ENCODE peak calls at places on chromosome 1, in nine cellular contexts. One of them, this sample, is unnamed.
A peak's percentile ranks its signal among the peaks of the same experiment; 100 is the strongest.

GRCh38 chr1:35637401-35637809 is 3.9 kb downstream of the PSMB2 start:
- DNase-seq in astrocyte of the spinal cord: peak; percentile 69
- DNase-seq in iris pigment epithelial cell: peak; percentile 83
- DNase-seq in HTR-8/SVneo: no peak
- DNase-seq in HFF-Myc: no peak
- DNase-seq in right lobe of liver: no peak
- DNase-seq in SK-MEL-5: no peak
- DNase-seq in NCI-H510A treated with DMSO at 0.1 percent for 48 hours: peak; percentile 79
- DNase-seq in left ventricle myocardium inferior: no peak
- DNase-seq in this sample: no peak

GRCh38 chr1:243916160-243916559 is 66.1 kb upstream of the AKT3 start:
- DNase-seq in HFF-Myc: no peak
- DNase-seq in astrocyte of the spinal cord: no peak
- DNase-seq in NCI-H510A treated with DMSO at 0.1 percent for 48 hours: no peak
- DNase-seq in left ventricle myocardium inferior: no peak
- DNase-seq in SK-MEL-5: no peak
- DNase-seq in right lobe of liver: no peak
- DNase-seq in HTR-8/SVneo: peak; percentile 51
- DNase-seq in iris pigment epithelial cell: peak; percentile 61
- DNase-seq in this sample: no peak

GRCh38 chr1:248359415-248359814 is 2.0 kb upstream of the OR2T4 start:
- DNase-seq in SK-MEL-5: no peak
- DNase-seq in astrocyte of the spinal cord: no peak
- DNase-seq in HTR-8/SVneo: no peak
- DNase-seq in HFF-Myc: no peak
- DNase-seq in NCI-H510A treated with DMSO at 0.1 percent for 48 hours: no peak
- DNase-seq in iris pigment epithelial cell: no peak
- DNase-seq in left ventricle myocardium inferior: no peak
- DNase-seq in right lobe of liver: no peak
- DNase-seq in this sample: no peak

GRCh38 chr1:12447301-12447700 is 170.7 kb downstream of the DHRS3 start:
- DNase-seq in iris pigment epithelial cell: peak; percentile 92
- DNase-seq in left ventricle myocardium inferior: no peak
- DNase-seq in right lobe of liver: no peak
- DNase-seq in HFF-Myc: no peak
- DNase-seq in HTR-8/SVneo: no peak
- DNase-seq in SK-MEL-5: no peak
- DNase-seq in NCI-H510A treated with DMSO at 0.1 percent for 48 hours: no peak
- DNase-seq in astrocyte of the spinal cord: peak; percentile 81
- DNase-seq in this sample: no peak

GRCh38 chr1:93749894-93750301 is 68.3 kb upstream of the BCAR3 start:
- DNase-seq in right lobe of liver: no peak
- DNase-seq in HFF-Myc: no peak
- DNase-seq in left ventricle myocardium inferior: no peak
- DNase-seq in SK-MEL-5: peak; percentile 51
- DNase-seq in NCI-H510A treated with DMSO at 0.1 percent for 48 hours: peak; percentile 23
- DNase-seq in iris pigment epithelial cell: peak; percentile 37
- DNase-seq in HTR-8/SVneo: no peak
- DNase-seq in astrocyte of the spinal cord: no peak
- DNase-seq in this sample: no peak

GRCh38 chr1:61221642-61222041 is 139.3 kb downstream of the NFIA start:
- DNase-seq in iris pigment epithelial cell: peak; percentile 36
- DNase-seq in left ventricle myocardium inferior: no peak
- DNase-seq in HTR-8/SVneo: no peak
- DNase-seq in SK-MEL-5: peak; percentile 93
- DNase-seq in right lobe of liver: no peak
- DNase-seq in NCI-H510A treated with DMSO at 0.1 percent for 48 hours: no peak
- DNase-seq in astrocyte of the spinal cord: no peak
- DNase-seq in HFF-Myc: no peak
- DNase-seq in this sample: no peak

GRCh38 chr1:84433253-84434080 is 35.2 kb downstream of the DNASE2B start:
- DNase-seq in HTR-8/SVneo: peak; percentile 53
- DNase-seq in SK-MEL-5: peak; percentile 81
- DNase-seq in astrocyte of the spinal cord: peak; percentile 84
- DNase-seq in HFF-Myc: peak; percentile 79
- DNase-seq in NCI-H510A treated with DMSO at 0.1 percent for 48 hours: peak; percentile 99
- DNase-seq in right lobe of liver: no peak
- DNase-seq in left ventricle myocardium inferior: no peak
- DNase-seq in iris pigment epithelial cell: peak; percentile 76
- DNase-seq in this sample: peak; percentile 76

GRCh38 chr1:193538004-193538355 is 351.6 kb upstream of the B3GALT2 start:
- DNase-seq in right lobe of liver: no peak
- DNase-seq in HFF-Myc: no peak
- DNase-seq in NCI-H510A treated with DMSO at 0.1 percent for 48 hours: no peak
- DNase-seq in SK-MEL-5: no peak
- DNase-seq in HTR-8/SVneo: no peak
- DNase-seq in astrocyte of the spinal cord: no peak
- DNase-seq in iris pigment epithelial cell: no peak
- DNase-seq in left ventricle myocardium inferior: no peak
- DNase-seq in this sample: no peak

GRCh38 chr1:69191280-69191679 is 376.4 kb upstream of the LRRC7 start:
- DNase-seq in left ventricle myocardium inferior: no peak
- DNase-seq in SK-MEL-5: no peak
- DNase-seq in HTR-8/SVneo: no peak
- DNase-seq in right lobe of liver: no peak
- DNase-seq in astrocyte of the spinal cord: no peak
- DNase-seq in NCI-H510A treated with DMSO at 0.1 percent for 48 hours: peak; percentile 97
- DNase-seq in HFF-Myc: no peak
- DNase-seq in iris pigment epithelial cell: no peak
- DNase-seq in this sample: no peak

GRCh38 chr1:218679988-218680743 is 335.0 kb downstream of the TGFB2 start:
- DNase-seq in HTR-8/SVneo: no peak
- DNase-seq in right lobe of liver: no peak
- DNase-seq in astrocyte of the spinal cord: peak; percentile 42
- DNase-seq in NCI-H510A treated with DMSO at 0.1 percent for 48 hours: no peak
- DNase-seq in SK-MEL-5: no peak
- DNase-seq in HFF-Myc: no peak
- DNase-seq in iris pigment epithelial cell: peak; percentile 44
- DNase-seq in left ventricle myocardium inferior: no peak
- DNase-seq in this sample: no peak

GRCh38 chr1:38586993-38587646 is 272.5 kb downstream of the RRAGC start:
- DNase-seq in NCI-H510A treated with DMSO at 0.1 percent for 48 hours: peak; percentile 50
- DNase-seq in right lobe of liver: peak; percentile 73
- DNase-seq in astrocyte of the spinal cord: no peak
- DNase-seq in SK-MEL-5: peak; percentile 56
- DNase-seq in HTR-8/SVneo: peak; percentile 40
- DNase-seq in HFF-Myc: no peak
- DNase-seq in left ventricle myocardium inferior: peak; percentile 23
- DNase-seq in iris pigment epithelial cell: peak; percentile 19
- DNase-seq in this sample: peak; percentile 30

GRCh38 chr1:202133521-202133920 is 10.8 kb downstream of the GPR37L1 start:
- DNase-seq in NCI-H510A treated with DMSO at 0.1 percent for 48 hours: no peak
- DNase-seq in astrocyte of the spinal cord: no peak
- DNase-seq in HFF-Myc: no peak
- DNase-seq in SK-MEL-5: no peak
- DNase-seq in HTR-8/SVneo: no peak
- DNase-seq in iris pigment epithelial cell: no peak
- DNase-seq in right lobe of liver: no peak
- DNase-seq in left ventricle myocardium inferior: no peak
- DNase-seq in this sample: no peak

GRCh38 chr1:18109058-18109755 is 1.6 kb downstream of the IGSF21 start:
- DNase-seq in astrocyte of the spinal cord: no peak
- DNase-seq in right lobe of liver: no peak
- DNase-seq in HFF-Myc: no peak
- DNase-seq in SK-MEL-5: no peak
- DNase-seq in left ventricle myocardium inferior: no peak
- DNase-seq in iris pigment epithelial cell: no peak
- DNase-seq in HTR-8/SVneo: no peak
- DNase-seq in NCI-H510A treated with DMSO at 0.1 percent for 48 hours: peak; percentile 46
- DNase-seq in this sample: no peak

GRCh38 chr1:245153645-245154428 is 948 bp upstream of the KIF26B start:
- DNase-seq in right lobe of liver: peak; percentile 60
- DNase-seq in HTR-8/SVneo: no peak
- DNase-seq in HFF-Myc: no peak
- DNase-seq in SK-MEL-5: no peak
- DNase-seq in left ventricle myocardium inferior: no peak
- DNase-seq in iris pigment epithelial cell: peak; percentile 34
- DNase-seq in astrocyte of the spinal cord: peak; percentile 23
- DNase-seq in NCI-H510A treated with DMSO at 0.1 percent for 48 hours: no peak
- DNase-seq in this sample: peak; percentile 46

GRCh38 chr1:9872430-9873165 is 37.5 kb downstream of the CTNNBIP1 start:
- DNase-seq in SK-MEL-5: no peak
- DNase-seq in right lobe of liver: no peak
- DNase-seq in HTR-8/SVneo: no peak
- DNase-seq in HFF-Myc: no peak
- DNase-seq in NCI-H510A treated with DMSO at 0.1 percent for 48 hours: no peak
- DNase-seq in iris pigment epithelial cell: peak; percentile 49
- DNase-seq in astrocyte of the spinal cord: peak; percentile 45
- DNase-seq in left ventricle myocardium inferior: no peak
- DNase-seq in this sample: no peak

GRCh38 chr1:21869620-21870121 is 57.6 kb downstream of the LDLRAD2 start:
- DNase-seq in right lobe of liver: no peak
- DNase-seq in HFF-Myc: peak; percentile 57
- DNase-seq in iris pigment epithelial cell: peak; percentile 73
- DNase-seq in astrocyte of the spinal cord: peak; percentile 78
- DNase-seq in NCI-H510A treated with DMSO at 0.1 percent for 48 hours: peak; percentile 39
- DNase-seq in SK-MEL-5: peak; percentile 32
- DNase-seq in HTR-8/SVneo: peak; percentile 89
- DNase-seq in left ventricle myocardium inferior: peak; percentile 79
- DNase-seq in this sample: peak; percentile 83

GRCh38 chr1:247131236-247131635 is 27.1 kb upstream of the ZNF669 start:
- DNase-seq in right lobe of liver: no peak
- DNase-seq in astrocyte of the spinal cord: no peak
- DNase-seq in HTR-8/SVneo: no peak
- DNase-seq in NCI-H510A treated with DMSO at 0.1 percent for 48 hours: no peak
- DNase-seq in left ventricle myocardium inferior: no peak
- DNase-seq in HFF-Myc: no peak
- DNase-seq in iris pigment epithelial cell: no peak
- DNase-seq in SK-MEL-5: no peak
- DNase-seq in this sample: no peak

GRCh38 chr1:52633291-52633754 is 355 bp downstream of the SHISAL2A start:
- DNase-seq in left ventricle myocardium inferior: no peak
- DNase-seq in right lobe of liver: no peak
- DNase-seq in HTR-8/SVneo: no peak
- DNase-seq in iris pigment epithelial cell: no peak
- DNase-seq in HFF-Myc: no peak
- DNase-seq in NCI-H510A treated with DMSO at 0.1 percent for 48 hours: no peak
- DNase-seq in SK-MEL-5: no peak
- DNase-seq in astrocyte of the spinal cord: no peak
- DNase-seq in this sample: no peak

GRCh38 chr1:107950434-107950833 is 14.5 kb downstream of the VAV3 start:
- DNase-seq in SK-MEL-5: no peak
- DNase-seq in right lobe of liver: no peak
- DNase-seq in NCI-H510A treated with DMSO at 0.1 percent for 48 hours: peak; percentile 28
- DNase-seq in astrocyte of the spinal cord: no peak
- DNase-seq in iris pigment epithelial cell: no peak
- DNase-seq in left ventricle myocardium inferior: no peak
- DNase-seq in HTR-8/SVneo: no peak
- DNase-seq in HFF-Myc: no peak
- DNase-seq in this sample: no peak

GRCh38 chr1:3483801-3484444 is 29.5 kb downstream of the ARHGEF16 start:
- DNase-seq in NCI-H510A treated with DMSO at 0.1 percent for 48 hours: peak; percentile 1
- DNase-seq in SK-MEL-5: peak; percentile 45
- DNase-seq in right lobe of liver: peak; percentile 72
- DNase-seq in HTR-8/SVneo: no peak
- DNase-seq in astrocyte of the spinal cord: no peak
- DNase-seq in left ventricle myocardium inferior: no peak
- DNase-seq in HFF-Myc: no peak
- DNase-seq in iris pigment epithelial cell: no peak
- DNase-seq in this sample: peak; percentile 23

GRCh38 chr1:10378071-10378841 is 20.6 kb upstream of the PGD start:
- DNase-seq in SK-MEL-5: no peak
- DNase-seq in HTR-8/SVneo: no peak
- DNase-seq in iris pigment epithelial cell: peak; percentile 99
- DNase-seq in right lobe of liver: peak; percentile 72
- DNase-seq in astrocyte of the spinal cord: peak; percentile 89
- DNase-seq in left ventricle myocardium inferior: peak; percentile 32
- DNase-seq in HFF-Myc: no peak
- DNase-seq in NCI-H510A treated with DMSO at 0.1 percent for 48 hours: peak; percentile 68
- DNase-seq in this sample: peak; percentile 62